ENCODE peak calls at places on chromosomes 13 and 19, in ten cellular contexts. V is CD8-positive, alpha-beta memory T cell; Z is right lobe of liver; I is AG10803; L is Caco-2; O is heart right ventricle; S is thyroid gland; C is hepatocyte; H is HFF-Myc; W is Peyer's patch. B is an unnamed sample.

GRCh38 chr13:26213982-26214381 is 8.1 kb downstream of the RNF6 start:
- DNase-seq in S (no peak), L (no peak), C (no peak), H (no peak), W (no peak), V (no peak), O (no peak), Z (no peak), I (no peak), B (no peak)

GRCh38 chr13:113762538-113762937 is 3.5 kb downstream of the TMEM255B start:
- DNase-seq in C (no peak), H (no peak), S (no peak), V (no peak), I (no peak), O (no peak), L (no peak), W (peak), Z (no peak), B (no peak)

GRCh38 chr13:106143392-106143791 is 392.1 kb downstream of the EFNB2 start:
- DNase-seq in L (no peak), W (no peak), V (no peak), O (no peak), H (no peak), C (no peak), Z (no peak), S (no peak), I (peak), B (no peak)

GRCh38 chr13:111346281-111346680 is 25.8 kb downstream of the TEX29 start:
- DNase-seq in W (no peak), I (no peak), O (peak), L (no peak), C (no peak), H (no peak), Z (no peak), V (no peak), S (no peak), B (no peak)

GRCh38 chr13:112078879-112079526 is 12.1 kb downstream of the SOX1 start:
- DNase-seq in I (no peak), V (no peak), O (no peak), H (no peak), Z (no peak), W (no peak), C (no peak), L (no peak), S (no peak), B (no peak)

GRCh38 chr13:83386609-83387008 is 495.7 kb downstream of the SLITRK1 start:
- DNase-seq in W (no peak), V (no peak), H (no peak), I (no peak), S (no peak), O (no peak), C (no peak), Z (no peak), L (no peak), B (no peak)

GRCh38 chr13:70950664-70951063 is 842.4 kb upstream of the KLHL1 start:
- DNase-seq in C (no peak), W (no peak), O (no peak), L (no peak), Z (no peak), S (no peak), I (no peak), H (no peak), V (no peak), B (no peak)

GRCh38 chr19:27793128-27793643 is 1419.8 kb downstream of the UQCRFS1 start:
- DNase-seq in Z (no peak), V (peak), C (peak), W (peak), O (peak), I (peak), S (peak), L (peak), H (peak), B (peak)

GRCh38 chr19:51470966-51471365 is 7.4 kb upstream of the CEACAM18 start:
- DNase-seq in V (no peak), O (no peak), W (peak), L (no peak), H (no peak), I (no peak), Z (no peak), C (no peak), S (no peak), B (no peak)

GRCh38 chr13:30306762-30307193 is 573 bp downstream of the KATNAL1 start:
- DNase-seq in V (peak), Z (peak), W (peak), I (peak), H (peak), L (peak), S (peak), O (peak), C (peak), B (peak)

GRCh38 chr13:34942732-34943674 is 933 bp downstream of the NBEA start:
- DNase-seq in W (peak), V (no peak), I (no peak), Z (no peak), H (no peak), O (peak), C (peak), L (no peak), S (peak), B (peak)

GRCh38 chr19:29671393-29672076 is 6.3 kb downstream of the PLEKHF1 start:
- DNase-seq in V (peak), S (peak), Z (peak), H (no peak), C (peak), I (no peak), W (peak), L (no peak), O (peak), B (peak)

GRCh38 chr19:17847538-17848366 is at the start of gene JAK3:
- DNase-seq in Z (peak), O (peak), H (no peak), S (peak), L (no peak), I (peak), C (peak), W (peak), V (peak), B (peak)

GRCh38 chr13:102198418-102199322 is 203.2 kb downstream of the FGF14 start:
- DNase-seq in I (no peak), C (no peak), V (no peak), L (no peak), H (no peak), W (no peak), S (no peak), O (no peak), Z (no peak), B (no peak)

GRCh38 chr19:45782820-45783785 is 813 bp upstream of the DMPK start:
- DNase-seq in O (peak), W (no peak), H (no peak), I (peak), V (no peak), Z (no peak), S (no peak), L (no peak), C (no peak), B (no peak)

GRCh38 chr19:19488041-19488874 is 27.1 kb downstream of the TSSK6 start:
- DNase-seq in C (peak), H (no peak), O (no peak), V (peak), L (no peak), I (no peak), W (no peak), S (no peak), Z (peak), B (no peak)

GRCh38 chr13:43110658-43111057 is 87.3 kb downstream of the DNAJC15 start:
- DNase-seq in C (no peak), S (no peak), W (no peak), L (no peak), I (no peak), O (no peak), Z (no peak), V (no peak), H (no peak), B (no peak)

GRCh38 chr13:112722433-112723250 is 32.8 kb downstream of the ATP11A start:
- DNase-seq in S (peak), W (peak), Z (no peak), V (no peak), H (no peak), O (no peak), C (peak), L (peak), I (peak), B (no peak)

GRCh38 chr13:33367931-33368330 is 82.4 kb upstream of the STARD13 start:
- DNase-seq in I (no peak), Z (no peak), W (no peak), V (no peak), C (no peak), O (no peak), H (no peak), S (no peak), L (no peak), B (no peak)

GRCh38 chr13:98279473-98280175 is 102.6 kb upstream of the RNF113B start:
- DNase-seq in V (no peak), C (no peak), O (no peak), W (no peak), Z (no peak), I (no peak), S (peak), L (no peak), H (no peak), B (peak)

GRCh38 chr19:4970558-4971423 is 1.9 kb downstream of the KDM4B start:
- DNase-seq in I (no peak), C (no peak), V (no peak), L (no peak), Z (no peak), H (no peak), S (peak), W (no peak), O (peak), B (no peak)

GRCh38 chr13:114068723-114069322 is 63.6 kb downstream of the RASA3 start:
- DNase-seq in L (no peak), W (peak), S (peak), O (no peak), H (peak), Z (peak), C (no peak), I (peak), V (peak), B (no peak)

DNA sequence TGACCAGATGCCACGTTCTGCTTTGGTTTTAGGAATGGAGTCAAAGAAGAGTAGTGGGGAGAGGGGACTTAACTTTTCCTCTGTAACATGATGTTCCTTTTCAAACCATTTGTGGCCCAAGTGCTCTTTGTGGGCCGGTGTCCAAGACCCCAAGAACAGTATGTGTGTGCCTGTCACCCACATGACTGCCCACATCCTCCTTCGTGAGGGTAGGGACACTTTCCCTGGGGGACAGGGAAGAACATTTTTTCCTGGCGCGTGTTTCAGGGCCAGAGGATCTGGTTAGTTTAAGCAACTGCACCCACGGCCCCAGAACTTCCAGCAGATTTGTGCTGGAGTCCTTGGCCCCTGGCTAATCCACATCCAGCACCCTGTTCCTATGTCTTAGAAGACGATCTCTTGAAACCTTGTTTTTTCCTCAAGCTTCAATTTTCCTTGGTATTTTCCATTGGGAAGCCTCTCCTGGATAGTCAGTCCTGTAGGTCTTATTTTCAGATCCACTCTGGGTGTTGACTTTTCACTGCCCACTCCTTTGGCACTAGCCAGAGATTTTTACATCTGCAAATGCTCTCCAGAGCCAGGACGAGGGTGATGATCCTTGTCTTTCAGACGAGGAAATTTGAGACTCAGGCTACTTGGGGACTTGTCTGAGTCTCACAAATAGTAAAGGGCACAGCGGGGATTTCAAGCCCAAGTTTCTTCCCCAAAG is 10.8 kb upstream of the CCDC97 start:
- DNase-seq in O (no peak), W (peak), S (peak), L (no peak), V (no peak), Z (no peak), H (no peak), I (peak), C (no peak), B (no peak)
- H3K4me3 ChIP-seq in O (no peak), W (no peak), S (no peak), L (no peak), V (no peak), Z (no peak), H (no peak), I (no peak), C (no peak), B (no peak)

DNA sequence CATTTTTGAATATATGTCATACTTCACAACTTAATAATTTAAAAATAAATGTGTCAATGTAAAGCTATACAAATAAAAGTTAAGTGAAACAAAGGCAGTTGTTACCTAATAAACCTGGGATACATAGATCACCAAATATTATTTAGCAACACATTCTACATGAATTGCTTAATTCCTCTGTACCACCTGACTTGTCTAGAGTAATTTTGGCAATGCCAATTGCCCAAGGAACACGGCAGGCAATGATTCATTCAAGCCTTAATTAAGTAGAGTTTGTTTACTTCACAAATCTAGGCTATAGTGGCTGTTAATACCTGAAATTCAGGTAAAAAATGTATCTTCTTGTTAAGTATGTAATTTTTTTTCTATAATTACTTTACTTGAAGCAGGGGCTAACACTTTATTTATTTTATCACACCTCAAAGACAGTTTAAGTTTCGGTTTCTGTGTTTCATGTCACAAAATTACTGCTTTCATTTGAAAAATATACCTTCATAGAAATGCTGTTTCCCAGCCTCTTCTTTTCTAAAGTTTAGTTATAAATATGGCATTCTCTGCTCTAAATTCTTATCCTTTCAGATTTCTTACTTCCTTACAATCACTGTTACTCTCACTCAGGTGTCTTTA is 705.7 kb downstream of the SLITRK5 start:
- DNase-seq in L (no peak), C (no peak), V (no peak), S (no peak), Z (no peak), H (no peak), O (no peak), W (no peak), I (no peak), B (no peak)
- H3K4me3 ChIP-seq in L (no peak), C (no peak), V (no peak), S (no peak), Z (no peak), H (no peak), O (no peak), W (no peak), I (no peak), B (no peak)

GRCh38 chr19:48988860-48989259 is 4.2 kb downstream of the GYS1 start:
- DNase-seq in O (no peak), H (no peak), W (no peak), S (no peak), V (no peak), L (no peak), I (no peak), Z (no peak), C (no peak), B (no peak)

GRCh38 chr19:48989701-48990291 is 3.3 kb downstream of the GYS1 start:
- DNase-seq in I (peak), H (no peak), V (no peak), S (no peak), L (peak), O (peak), Z (no peak), C (no peak), W (no peak), B (no peak)

GRCh38 chr19:48987323-48987722 is 5.8 kb downstream of the GYS1 start:
- DNase-seq in I (no peak), S (no peak), O (no peak), L (no peak), W (no peak), H (no peak), V (no peak), C (no peak), Z (no peak), B (no peak)

GRCh38 chr19:48986211-48986610 is 6.9 kb downstream of the GYS1 start:
- DNase-seq in Z (no peak), V (no peak), C (no peak), S (no peak), H (no peak), I (no peak), O (no peak), L (no peak), W (no peak), B (no peak)

GRCh38 chr19:48988286-48988685 is 4.8 kb downstream of the GYS1 start:
- DNase-seq in O (no peak), L (no peak), W (no peak), C (no peak), S (no peak), V (no peak), I (no peak), Z (no peak), H (no peak), B (no peak)
- H3K4me3 ChIP-seq in O (no peak), L (no peak), W (no peak), C (no peak), S (no peak), V (no peak), I (no peak), Z (no peak), H (no peak), B (no peak)

DNA sequence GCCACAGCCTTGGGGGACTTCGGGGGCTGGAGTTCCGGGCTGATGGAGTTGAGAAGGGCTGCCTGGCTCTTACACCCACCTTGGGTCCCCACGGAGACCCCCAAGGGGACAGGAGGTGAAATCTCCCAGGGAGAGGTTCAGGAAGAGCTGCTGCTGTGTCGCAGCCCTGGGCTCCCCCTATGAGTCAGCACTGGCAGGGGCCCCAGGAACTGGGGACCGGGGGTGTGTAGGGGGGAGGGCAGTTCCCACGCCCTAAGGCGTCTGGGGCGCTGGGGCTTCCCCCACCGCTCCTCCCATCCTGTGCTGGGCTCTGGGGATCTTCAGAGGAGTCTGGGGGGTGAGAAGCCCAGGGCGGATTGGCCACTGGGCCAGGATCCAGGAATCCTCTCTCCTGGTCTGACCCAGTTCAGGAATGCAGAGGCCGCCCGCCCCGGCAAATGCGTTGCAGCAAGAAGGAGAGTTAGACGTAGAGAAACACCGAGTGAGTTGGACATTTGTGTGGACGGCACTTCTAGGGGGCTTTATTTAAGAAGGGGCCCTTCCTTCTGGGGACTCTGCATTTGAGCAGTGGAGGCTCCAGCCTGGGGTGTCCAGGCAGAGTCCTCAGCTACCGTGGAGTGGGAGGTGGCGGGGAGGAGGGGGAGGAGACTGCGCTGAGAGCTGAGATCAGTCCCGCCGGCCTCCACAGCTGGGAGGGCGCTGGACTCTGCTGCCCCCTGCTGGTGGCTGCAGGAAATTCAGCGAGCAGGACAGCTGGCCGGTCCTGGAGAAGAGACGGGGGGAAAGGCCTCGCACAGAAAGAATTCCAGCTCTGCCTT is 15.0 kb upstream of the NANOS3 start:
- DNase-seq in L (peak), H (no peak), C (peak), I (peak), W (peak), V (peak), S (peak), O (peak), Z (peak), B (peak)
- H3K4me3 ChIP-seq in L (peak), H (peak), C (no peak), I (peak), W (peak), V (peak), S (no peak), O (peak), Z (peak), B (peak)

GRCh38 chr19:8149261-8150094 is at the start of gene FBN3:
- DNase-seq in S (peak), I (no peak), Z (no peak), V (no peak), H (no peak), C (peak), O (no peak), L (peak), W (no peak), B (no peak)
- H3K4me3 ChIP-seq in S (no peak), I (no peak), Z (no peak), V (no peak), H (no peak), C (peak), O (peak), L (peak), W (peak), B (no peak)

GRCh38 chr19:11481777-11482383 is 1.0 kb upstream of the ELAVL3 start:
- DNase-seq in O (peak), V (peak), C (peak), Z (peak), S (peak), W (peak), I (peak), L (peak), H (no peak), B (no peak)
- H3K4me3 ChIP-seq in O (peak), V (peak), C (peak), Z (peak), S (no peak), W (peak), I (peak), L (peak), H (peak), B (no peak)

GRCh38 chr19:1365964-1366695 is 17.6 kb upstream of the NDUFS7 start:
- DNase-seq in S (no peak), W (no peak), O (no peak), C (no peak), V (no peak), H (no peak), L (no peak), I (no peak), Z (no peak), B (no peak)
- H3K4me3 ChIP-seq in S (no peak), W (no peak), O (no peak), C (no peak), V (no peak), H (no peak), L (no peak), I (no peak), Z (no peak), B (no peak)

GRCh38 chr19:16569609-16570320 is 2.5 kb downstream of the SLC35E1 start:
- DNase-seq in O (no peak), W (no peak), L (no peak), H (no peak), C (no peak), S (no peak), I (no peak), V (no peak), Z (no peak), B (no peak)
- H3K4me3 ChIP-seq in O (no peak), W (no peak), L (no peak), H (no peak), C (no peak), S (no peak), I (no peak), V (no peak), Z (no peak), B (no peak)

GRCh38 chr19:16327131-16327450 is 2.5 kb downstream of the KLF2 start:
- DNase-seq in I (peak), W (no peak), O (no peak), S (no peak), H (no peak), C (no peak), Z (no peak), V (no peak), L (no peak), B (no peak)
- H3K4me3 ChIP-seq in I (peak), W (peak), O (peak), S (no peak), H (no peak), C (no peak), Z (peak), V (peak), L (no peak), B (no peak)

B was measured in DND-41.